ENCODE peak calls at places on chromosomes 6 and 20, in five cellular contexts. A, L, S, Y and J are unnamed samples.

GRCh38 chr20:51562334-51563140 is 20.0 kb upstream of the NFATC2 start:
- DNase-seq in A (peak; percentile 47), Y (peak; percentile 85), L (peak; percentile 34), S (no peak), J (peak; percentile 31)

GRCh38 chr6:146912730-146913680 is 291.2 kb upstream of the STXBP5 start:
- DNase-seq in L (no peak), S (no peak), A (no peak), Y (no peak), J (no peak)

GRCh38 chr6:16690244-16691142 is 70.8 kb downstream of the ATXN1 start:
- DNase-seq in A (no peak), Y (no peak), S (peak; percentile 72), L (no peak), J (no peak)

GRCh38 chr6:126923807-126924206 is 194.7 kb upstream of the RSPO3 start:
- DNase-seq in A (no peak), Y (no peak), L (no peak), S (no peak), J (no peak)

GRCh38 chr6:48101277-48101676 is 9.7 kb downstream of the PTCHD4 start:
- DNase-seq in A (no peak), Y (no peak), L (no peak), S (no peak), J (no peak)

GRCh38 chr20:45343867-45344721 is 4.1 kb downstream of the SDC4 start:
- DNase-seq in Y (no peak), S (peak; percentile 97), L (no peak), A (peak; percentile 35), J (no peak)

GRCh38 chr20:44691424-44692423 is 23.4 kb upstream of the CCN5 start:
- DNase-seq in Y (no peak), A (no peak), S (no peak), L (no peak), J (no peak)

GRCh38 chr6:149480502-149481280 is 4.1 kb downstream of the ZC3H12D start:
- DNase-seq in Y (no peak), S (no peak), A (no peak), L (no peak), J (no peak)

GRCh38 chr20:17658648-17658993 is 23.4 kb downstream of the RRBP1 start:
- DNase-seq in A (no peak), S (no peak), L (no peak), Y (no peak), J (no peak)

GRCh38 chr6:44670146-44670545 is 282.6 kb downstream of the CDC5L start:
- DNase-seq in S (no peak), Y (no peak), A (no peak), L (no peak), J (no peak)

GRCh38 chr20:58154106-58154505 is 74.3 kb downstream of the ANKRD60 start:
- DNase-seq in Y (no peak), L (no peak), S (no peak), A (no peak), J (no peak)

GRCh38 chr20:309306-309840 is 12.0 kb downstream of the ZCCHC3 start:
- DNase-seq in S (no peak), L (no peak), A (no peak), Y (no peak), J (no peak)

GRCh38 chr20:37534401-37535157 is 6.9 kb upstream of the BLCAP start:
- DNase-seq in A (peak; percentile 49), S (peak; percentile 83), L (no peak), Y (peak; percentile 70), J (no peak)

GRCh38 chr6:163836916-163837660 is 422.6 kb downstream of the QKI start:
- DNase-seq in L (no peak), S (no peak), A (no peak), Y (no peak), J (no peak)

GRCh38 chr6:14337157-14337556 is 219.6 kb downstream of the CD83 start:
- DNase-seq in A (no peak), Y (no peak), L (no peak), S (no peak), J (no peak)

GRCh38 chr6:160973856-160974255 is 17.7 kb upstream of the MAP3K4 start:
- DNase-seq in L (no peak), A (no peak), S (no peak), Y (no peak), J (no peak)

GRCh38 chr6:21067521-21067920 is 526.0 kb upstream of the SOX4 start:
- DNase-seq in A (no peak), Y (no peak), L (no peak), S (no peak), J (no peak)

GRCh38 chr6:117533775-117534174 is 51.3 kb downstream of the DCBLD1 start:
- DNase-seq in L (no peak), S (no peak), A (no peak), Y (no peak), J (no peak)

GRCh38 chr6:32851025-32851424 is 2.5 kb downstream of the TAP1 start:
- DNase-seq in S (no peak), Y (no peak), L (no peak), A (no peak), J (no peak)

GRCh38 chr20:8721098-8721497 is 347.8 kb upstream of the PLCB4 start:
- DNase-seq in L (no peak), S (peak; percentile 71), Y (no peak), A (no peak), J (no peak)

GRCh38 chr20:32067234-32067821 is 15.3 kb downstream of the HCK start:
- DNase-seq in L (no peak), Y (no peak), S (no peak), A (no peak), J (no peak)

GRCh38 chr6:156313037-156313436 is 464.1 kb upstream of the ARID1B start:
- DNase-seq in L (no peak), S (no peak), A (no peak), Y (no peak), J (no peak)

GRCh38 chr6:32692019-32692418 is 25.6 kb upstream of the HLA-DQB1 start:
- DNase-seq in L (no peak), Y (no peak), A (no peak), S (peak; percentile 35), J (no peak)

GRCh38 chr20:54063998-54064676 is 6.3 kb downstream of the BCAS1 start:
- DNase-seq in L (no peak), A (no peak), Y (no peak), S (no peak), J (no peak)

GRCh38 chr6:56374841-56375369 is 127.5 kb upstream of the COL21A1 start:
- DNase-seq in L (no peak), A (no peak), Y (no peak), S (no peak), J (no peak)

GRCh38 chr20:35166242-35166830 is 5.5 kb upstream of the PROCR start:
- DNase-seq in S (no peak), L (no peak), A (no peak), Y (peak; percentile 62), J (no peak)

GRCh38 chr6:133359760-133360159 is 118.6 kb downstream of the EYA4 start:
- DNase-seq in A (no peak), Y (no peak), S (no peak), L (no peak), J (no peak)
- TF ChIP-seq POLR2A in A (no peak), Y (no peak), S (no peak), L (no peak), J (no peak)

DNA sequence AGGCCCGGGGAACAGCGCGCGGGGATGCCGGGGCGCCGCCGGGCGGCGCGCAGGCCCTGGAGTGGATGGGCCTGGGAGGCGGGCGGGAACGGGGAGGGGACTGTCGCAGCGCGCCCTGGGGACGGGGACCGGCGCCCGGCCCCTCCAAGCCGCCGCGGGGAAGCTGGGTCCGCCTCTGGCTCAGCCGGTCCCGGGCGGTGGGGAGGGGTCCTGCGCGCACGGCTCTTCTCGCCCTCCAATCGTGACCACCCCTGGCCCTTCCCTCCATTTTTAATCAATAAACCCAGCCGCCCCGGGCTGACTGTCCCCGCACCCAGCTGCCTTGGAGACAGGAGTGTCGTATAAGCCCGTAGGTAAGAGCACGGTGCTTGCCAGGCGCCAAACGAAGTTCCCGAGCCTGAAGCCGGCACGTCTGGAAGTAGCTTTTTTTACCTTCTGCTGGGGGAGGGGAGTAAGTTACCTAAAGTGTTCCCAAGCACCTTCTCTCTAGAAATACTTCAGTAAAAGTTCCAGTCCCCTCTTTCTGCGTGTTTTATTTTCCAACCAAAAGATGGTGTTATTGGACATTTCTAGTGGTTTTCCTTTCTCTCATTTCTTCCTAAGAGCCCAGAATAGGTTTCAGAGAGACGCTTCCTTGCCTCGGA is 780 bp upstream of the TAF4 start:
- DNase-seq in Y (peak; percentile 79), A (peak; percentile 76), L (peak; percentile 59), S (peak; percentile 73), J (peak; percentile 58)
- TF ChIP-seq TAF1 in Y (no peak), A (peak; percentile 35), L (no peak), S (no peak), J (peak; percentile 39)

GRCh38 chr6:144284474-144284752 is 722 bp upstream of the UTRN start:
- DNase-seq in L (no peak), A (no peak), S (no peak), Y (no peak), J (no peak)

GRCh38 chr6:144285798-144286502 is 815 bp downstream of the UTRN start:
- DNase-seq in S (peak; percentile 24), L (peak; percentile 27), Y (peak; percentile 69), A (peak; percentile 11), J (peak; percentile 33)

GRCh38 chr6:144285548-144285797 is 338 bp downstream of the UTRN start:
- DNase-seq in L (no peak), A (no peak), S (no peak), Y (no peak), J (peak; percentile 20)

GRCh38 chr6:144283781-144284473 is 1.2 kb upstream of the UTRN start:
- DNase-seq in Y (no peak), S (no peak), L (no peak), A (no peak), J (no peak)

DNA sequence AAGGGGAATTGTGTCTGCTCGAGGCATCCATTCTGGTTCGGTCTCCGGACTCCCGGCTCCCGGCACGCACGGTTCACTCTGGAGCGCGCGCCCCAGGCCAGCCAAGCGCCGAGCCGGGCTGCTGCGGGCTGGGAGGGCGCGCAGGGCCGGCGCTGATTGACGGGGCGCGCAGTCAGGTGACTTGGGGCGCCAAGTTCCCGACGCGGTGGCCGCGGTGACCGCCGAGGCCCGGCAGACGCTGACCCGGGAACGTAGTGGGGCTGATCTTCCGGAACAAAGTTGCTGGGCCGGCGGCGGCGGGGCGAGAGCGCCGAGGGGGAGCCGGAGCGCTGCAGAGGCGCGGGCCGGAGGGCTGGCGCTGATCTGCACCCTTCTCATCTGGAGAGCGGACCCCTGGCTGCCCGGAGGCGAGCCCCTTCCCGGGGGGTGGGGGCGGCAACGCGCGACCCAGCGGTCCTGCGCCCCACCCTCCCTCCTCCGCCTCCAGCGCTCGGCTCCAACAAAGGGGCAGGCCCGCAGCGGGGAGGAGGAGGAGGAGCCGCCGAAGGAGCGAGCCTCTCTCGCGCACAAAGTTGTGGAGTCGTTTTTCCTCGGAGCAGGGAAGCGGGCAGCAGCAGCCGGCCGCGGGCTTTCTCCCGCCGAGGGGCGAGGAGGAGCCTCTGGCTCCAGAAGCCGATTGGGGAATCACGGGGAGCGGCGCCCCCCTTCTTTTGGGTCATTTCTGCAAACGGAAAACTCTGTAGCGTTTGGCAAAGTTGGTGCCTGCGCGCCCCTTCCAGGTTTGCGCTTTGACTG is at the start of gene UTRN:
- DNase-seq in L (peak; percentile 46), Y (peak; percentile 89), A (peak; percentile 45), S (peak; percentile 74), J (peak; percentile 55)
- TF ChIP-seq POLR2A in L (no peak), Y (peak; percentile 49), A (no peak), S (peak; percentile 75), J (no peak)

DNA sequence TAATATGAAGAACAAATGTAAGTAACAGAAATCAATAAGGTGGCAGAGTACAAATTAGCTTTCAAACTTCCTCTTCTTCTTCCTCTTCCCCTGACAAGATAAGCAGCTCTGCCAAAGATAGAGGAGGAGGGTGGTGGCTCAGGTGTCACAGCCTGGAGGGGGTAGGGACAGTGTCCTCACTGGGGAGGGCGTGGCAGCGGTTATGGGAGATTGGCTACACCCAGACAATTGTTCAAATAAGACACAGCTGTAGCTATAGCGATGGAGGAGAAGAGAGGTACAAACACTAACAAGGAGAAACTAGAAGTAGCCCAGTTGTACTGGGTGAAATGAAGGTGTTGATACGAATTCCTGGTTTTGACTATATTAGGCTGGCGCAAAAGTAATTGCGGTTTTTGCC is 198.5 kb downstream of the TBXT start:
- DNase-seq in Y (no peak), L (no peak), S (no peak), A (no peak), J (no peak)
- TF ChIP-seq TAF1 in Y (no peak), L (no peak), S (no peak), A (no peak), J (no peak)